ENCODE peak calls at places on chromosomes 2 and 18, in four cellular contexts. U is K562, S is GM12878, O is WTC11. B is an unnamed sample.
A peak's percentile ranks its signal among the peaks of the same experiment; 100 is the strongest.

GRCh38 chr18:58491773-58492752 is 136.8 kb downstream of the ALPK2 start:
- DNase-seq in O (no peak), U (no peak), S (no peak), B (no peak)

GRCh38 chr2:146730882-146731281 is 1113.9 kb upstream of the ACVR2A start:
- DNase-seq in U (no peak), S (no peak), O (no peak), B (no peak)

GRCh38 chr2:32532961-32533360 is 94.9 kb upstream of the TTC27 start:
- DNase-seq in U (no peak), S (no peak), O (no peak), B (no peak)

GRCh38 chr18:9898792-9899549 is 13.2 kb downstream of the TXNDC2 start:
- DNase-seq in S (no peak), U (peak; percentile 75), O (no peak), B (peak; percentile 75)

GRCh38 chr2:24435391-24436316 is 55.4 kb upstream of the NCOA1 start:
- DNase-seq in O (no peak), S (no peak), U (no peak), B (no peak)

GRCh38 chr2:240614391-240614790 is 10.9 kb upstream of the GPR35 start:
- DNase-seq in S (no peak), O (no peak), U (no peak), B (no peak)

GRCh38 chr2:102801098-102801718 is 39.4 kb downstream of the TMEM182 start:
- DNase-seq in U (peak; percentile 25), O (no peak), S (no peak), B (no peak)

GRCh38 chr2:234917245-234917975 is 34.4 kb upstream of the SH3BP4 start:
- DNase-seq in O (no peak), U (no peak), S (no peak), B (no peak)

GRCh38 chr2:165497659-165498306 is 28.3 kb downstream of the CSRNP3 start:
- DNase-seq in O (no peak), U (no peak), S (no peak), B (no peak)

GRCh38 chr2:201644001-201644400 is 698 bp upstream of the TMEM237 start:
- DNase-seq in U (no peak), S (no peak), O (no peak), B (no peak)

GRCh38 chr18:7158201-7158600 is 40.6 kb upstream of the LAMA1 start:
- DNase-seq in S (no peak), O (no peak), U (no peak), B (no peak)

GRCh38 chr2:71700041-71700879 is 246.9 kb downstream of the DYSF start:
- DNase-seq in U (no peak), O (no peak), S (no peak), B (no peak)

GRCh38 chr18:13541621-13542519 is 184.5 kb downstream of the FAM210A start:
- DNase-seq in O (no peak), S (no peak), U (no peak), B (peak; percentile 98)

GRCh38 chr2:387980-388421 is 100.1 kb upstream of the ALKAL2 start:
- DNase-seq in S (no peak), O (no peak), U (no peak), B (no peak)

GRCh38 chr2:65566617-65567016 is 134.2 kb upstream of the SPRED2 start:
- DNase-seq in S (no peak), O (no peak), U (no peak), B (no peak)

GRCh38 chr2:43507137-43507536 is 88.7 kb downstream of the THADA start:
- DNase-seq in S (no peak), O (no peak), U (no peak), B (peak; percentile 42)

GRCh38 chr2:231545105-231545902 is 15.1 kb upstream of the NMUR1 start:
- DNase-seq in U (peak; percentile 16), S (peak; percentile 98), O (no peak), B (no peak)

GRCh38 chr2:186576614-186577013 is 13.2 kb upstream of the ITGAV start:
- DNase-seq in U (no peak), O (no peak), S (no peak), B (no peak)

GRCh38 chr2:79670198-79670597 is 157.3 kb downstream of the CTNNA2 start:
- DNase-seq in U (no peak), O (peak; percentile 88), S (no peak), B (peak; percentile 48)

GRCh38 chr2:187008111-187008510 is 159.1 kb upstream of the ZSWIM2 start:
- DNase-seq in S (no peak), O (no peak), U (no peak), B (no peak)

GRCh38 chr18:14104906-14105748 is 27.1 kb downstream of the ZNF519 start:
- DNase-seq in S (no peak), U (no peak), O (no peak), B (peak; percentile 6)

GRCh38 chr2:26453421-26454329 is 24.2 kb downstream of the OTOF start:
- DNase-seq in U (no peak), O (no peak), S (no peak), B (no peak)

GRCh38 chr2:176491172-176491904 is 222.1 kb downstream of the MTX2 start:
- DNase-seq in S (peak; percentile 67), O (no peak), U (peak; percentile 76), B (no peak)

GRCh38 chr2:186645999-186646398 is 47.9 kb upstream of the FAM171B start:
- DNase-seq in O (no peak), U (no peak), S (no peak), B (no peak)

GRCh38 chr18:79010802-79011201 is 31.2 kb downstream of the SALL3 start:
- DNase-seq in O (no peak), S (no peak), U (no peak), B (no peak)

GRCh38 chr2:12106440-12107080 is 360.1 kb downstream of the LPIN1 start:
- DNase-seq in O (no peak), U (peak; percentile 92), S (no peak), B (no peak)

GRCh38 chr2:43324589-43325447 is 98.4 kb upstream of the ZFP36L2 start:
- DNase-seq in S (no peak), O (no peak), U (no peak), B (no peak)

GRCh38 chr2:18991177-18992168 is 366.9 kb downstream of the OSR1 start:
- DNase-seq in O (no peak), S (no peak), U (no peak), B (no peak)

GRCh38 chr2:45812039-45812500 is 160.6 kb downstream of the PRKCE start:
- DNase-seq in O (no peak), S (no peak), U (no peak), B (no peak)

GRCh38 chr2:12684471-12684936 is 32.2 kb upstream of the TRIB2 start:
- DNase-seq in O (no peak), S (no peak), U (no peak), B (no peak)

GRCh38 chr18:48631851-48632250 is 93.0 kb downstream of the CTIF start:
- DNase-seq in U (no peak), O (no peak), S (no peak), B (no peak)

GRCh38 chr2:75261923-75262322 is 62.6 kb upstream of the TACR1 start:
- DNase-seq in O (no peak), U (no peak), S (no peak), B (no peak)

GRCh38 chr2:186477782-186478181 is 8.3 kb upstream of the ZC3H15 start:
- DNase-seq in O (no peak), S (peak; percentile 25), U (no peak), B (no peak)

GRCh38 chr2:29047083-29047840 is 27.1 kb downstream of the PCARE start:
- DNase-seq in O (no peak), U (no peak), S (no peak), B (no peak)

GRCh38 chr2:33033524-33034150 is 86.9 kb downstream of the LTBP1 start:
- DNase-seq in O (no peak), U (no peak), S (no peak), B (no peak)

GRCh38 chr18:27214831-27215230 is 29.7 kb upstream of the CHST9 start:
- DNase-seq in U (no peak), O (no peak), S (no peak), B (no peak)

GRCh38 chr2:4255491-4255890 is 552.1 kb downstream of the DCDC2C start:
- DNase-seq in O (no peak), S (no peak), U (no peak), B (no peak)

GRCh38 chr2:219433666-219434467 is 776 bp upstream of the SPEG start:
- DNase-seq in O (peak; percentile 88), S (no peak), U (peak; percentile 75), B (peak; percentile 35)

GRCh38 chr2:192410319-192410718 is 215.6 kb upstream of the TMEFF2 start:
- DNase-seq in O (no peak), S (no peak), U (no peak), B (no peak)
- TF ChIP-seq CBFB in O (no peak), S (no peak), U (no peak), B (no peak)

GRCh38 chr2:224369028-224369632 is 32.8 kb downstream of the FAM124B start:
- DNase-seq in S (no peak), U (peak; percentile 22), O (no peak), B (peak; percentile 45)

GRCh38 chr2:224378087-224379085 is 23.5 kb downstream of the FAM124B start:
- DNase-seq in O (no peak), S (no peak), U (no peak), B (no peak)

GRCh38 chr2:224372624-224373023 is 29.3 kb downstream of the FAM124B start:
- DNase-seq in S (no peak), U (no peak), O (no peak), B (no peak)
- TF ChIP-seq CTCF in S (no peak), U (no peak), O (no peak), B (no peak)

GRCh38 chr2:161369311-161369710 is 46.8 kb upstream of the TBR1 start:
- DNase-seq in S (no peak), O (no peak), U (no peak), B (no peak)

GRCh38 chr2:161367675-161368074 is 48.4 kb upstream of the TBR1 start:
- DNase-seq in U (no peak), O (no peak), S (no peak), B (no peak)

GRCh38 chr2:161370981-161371380 is 45.1 kb upstream of the TBR1 start:
- DNase-seq in O (no peak), S (no peak), U (no peak), B (no peak)

GRCh38 chr2:161373939-161374338 is 42.2 kb upstream of the TBR1 start:
- DNase-seq in O (no peak), S (no peak), U (no peak), B (no peak)

GRCh38 chr2:161371869-161372268 is 44.2 kb upstream of the TBR1 start:
- DNase-seq in O (no peak), U (no peak), S (no peak), B (no peak)
- TF ChIP-seq CBFB in O (no peak), U (no peak), S (no peak), B (no peak)

GRCh38 chr18:22930089-22930713 is 2.9 kb upstream of the RBBP8 start:
- DNase-seq in S (no peak), U (peak; percentile 74), O (peak; percentile 89), B (peak; percentile 62)
- TF ChIP-seq CTCF in S (peak; percentile 77), U (peak; percentile 84), O (peak; percentile 62), B (peak; percentile 73)

GRCh38 chr2:230097841-230098240 is 29.1 kb upstream of the SLC16A14 start:
- DNase-seq in O (no peak), S (no peak), U (no peak), B (no peak)
- TF ChIP-seq CBFB in O (no peak), S (no peak), U (no peak), B (no peak)

GRCh38 chr18:35588995-35589394 is 7.5 kb downstream of the GALNT1 start:
- DNase-seq in S (no peak), U (peak; percentile 30), O (peak; percentile 45), B (peak; percentile 35)
- TF ChIP-seq CTCF in S (peak; percentile 22), U (no peak), O (peak; percentile 12), B (peak; percentile 63)

GRCh38 chr2:172404824-172405223 is 22.6 kb upstream of the ITGA6 start:
- DNase-seq in O (no peak), S (no peak), U (no peak), B (no peak)
- TF ChIP-seq CBFB in O (no peak), S (no peak), U (no peak), B (no peak)

B was measured in HepG2.